ENCODE peak calls at places on chromosomes 12 and 14, in eight cellular contexts. One of them, this sample, is unnamed.

GRCh38 chr14:88614218-88614907 is 51.5 kb downstream of the ZC3H14 start:
- DNase-seq in astrocyte of the cerebellum: peak
- DNase-seq in endothelial cell: no peak
- DNase-seq in cardiac muscle cell: no peak
- DNase-seq in B cell: no peak
- DNase-seq in D721Med: no peak
- DNase-seq in type B pancreatic cell: no peak
- DNase-seq in cardiac fibroblast: peak
- DNase-seq in this sample: no peak

GRCh38 chr12:19895609-19896008 is 456.3 kb downstream of the AEBP2 start:
- DNase-seq in astrocyte of the cerebellum: no peak
- DNase-seq in endothelial cell: no peak
- DNase-seq in cardiac muscle cell: no peak
- DNase-seq in B cell: no peak
- DNase-seq in D721Med: no peak
- DNase-seq in type B pancreatic cell: no peak
- DNase-seq in cardiac fibroblast: no peak
- DNase-seq in this sample: no peak

GRCh38 chr12:66648336-66648735 is 30.5 kb downstream of the GRIP1 start:
- DNase-seq in astrocyte of the cerebellum: peak
- DNase-seq in endothelial cell: no peak
- DNase-seq in cardiac muscle cell: no peak
- DNase-seq in B cell: no peak
- DNase-seq in D721Med: no peak
- DNase-seq in type B pancreatic cell: no peak
- DNase-seq in cardiac fibroblast: no peak
- DNase-seq in this sample: no peak

GRCh38 chr12:93883436-93884154 is 206.4 kb downstream of the CRADD start:
- DNase-seq in astrocyte of the cerebellum: no peak
- DNase-seq in endothelial cell: no peak
- DNase-seq in cardiac muscle cell: no peak
- DNase-seq in B cell: no peak
- DNase-seq in D721Med: no peak
- DNase-seq in type B pancreatic cell: no peak
- DNase-seq in cardiac fibroblast: peak
- DNase-seq in this sample: no peak

GRCh38 chr12:57622293-57623245 is 10.4 kb downstream of the B4GALNT1 start:
- DNase-seq in astrocyte of the cerebellum: no peak
- DNase-seq in endothelial cell: no peak
- DNase-seq in cardiac muscle cell: no peak
- DNase-seq in B cell: no peak
- DNase-seq in D721Med: no peak
- DNase-seq in type B pancreatic cell: no peak
- DNase-seq in cardiac fibroblast: no peak
- DNase-seq in this sample: no peak

GRCh38 chr14:61953602-61954001 is 191.4 kb downstream of the SNAPC1 start:
- DNase-seq in astrocyte of the cerebellum: no peak
- DNase-seq in endothelial cell: no peak
- DNase-seq in cardiac muscle cell: no peak
- DNase-seq in B cell: no peak
- DNase-seq in D721Med: no peak
- DNase-seq in type B pancreatic cell: no peak
- DNase-seq in cardiac fibroblast: no peak
- DNase-seq in this sample: no peak

GRCh38 chr14:105411017-105411941 is 8.3 kb upstream of the MTA1 start:
- DNase-seq in astrocyte of the cerebellum: no peak
- DNase-seq in endothelial cell: no peak
- DNase-seq in cardiac muscle cell: peak
- DNase-seq in B cell: peak
- DNase-seq in D721Med: peak
- DNase-seq in type B pancreatic cell: peak
- DNase-seq in cardiac fibroblast: peak
- DNase-seq in this sample: peak

GRCh38 chr12:78284417-78284816 is 453.7 kb downstream of the NAV3 start:
- DNase-seq in astrocyte of the cerebellum: no peak
- DNase-seq in endothelial cell: no peak
- DNase-seq in cardiac muscle cell: no peak
- DNase-seq in B cell: no peak
- DNase-seq in D721Med: no peak
- DNase-seq in type B pancreatic cell: no peak
- DNase-seq in cardiac fibroblast: peak
- DNase-seq in this sample: no peak

GRCh38 chr12:68259318-68259940 is 6.0 kb upstream of the IL22 start:
- DNase-seq in astrocyte of the cerebellum: peak
- DNase-seq in endothelial cell: no peak
- DNase-seq in cardiac muscle cell: no peak
- DNase-seq in B cell: no peak
- DNase-seq in D721Med: no peak
- DNase-seq in type B pancreatic cell: no peak
- DNase-seq in cardiac fibroblast: peak
- DNase-seq in this sample: no peak

DNA sequence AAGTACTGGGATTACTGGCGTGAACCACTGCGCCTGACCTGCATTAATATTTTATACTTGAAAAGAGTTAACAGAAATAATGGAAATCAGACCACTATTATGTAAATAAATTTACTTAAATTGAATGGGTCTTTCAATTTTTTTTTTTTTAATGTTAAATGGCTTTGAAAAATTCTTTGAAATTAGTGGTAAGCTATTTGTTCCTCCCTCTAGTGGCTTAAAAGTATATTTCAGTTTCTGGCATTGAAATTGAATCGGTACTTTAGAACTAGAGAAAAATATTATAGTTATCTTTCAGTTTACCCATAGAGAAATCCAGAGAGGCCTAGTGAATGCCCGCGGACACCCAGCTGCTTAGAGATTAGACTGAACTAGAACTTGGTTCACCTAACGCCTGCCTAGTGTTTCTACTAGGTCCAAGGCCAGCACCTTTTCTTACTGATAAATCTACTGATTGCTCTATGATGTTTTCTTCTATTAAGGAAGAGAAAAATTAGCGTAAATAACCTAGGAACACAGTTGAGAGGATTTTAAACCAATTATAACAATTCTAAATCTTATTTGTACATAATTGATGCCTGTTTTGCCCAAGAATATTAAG is 106.5 kb downstream of the EML1 start:
- DNase-seq in astrocyte of the cerebellum: peak
- DNase-seq in endothelial cell: no peak
- DNase-seq in cardiac muscle cell: peak
- DNase-seq in B cell: no peak
- DNase-seq in D721Med: no peak
- DNase-seq in type B pancreatic cell: no peak
- DNase-seq in cardiac fibroblast: peak
- DNase-seq in this sample: no peak
- TF ChIP-seq CTCF in astrocyte of the cerebellum: peak
- TF ChIP-seq CTCF in endothelial cell: peak
- TF ChIP-seq CTCF in cardiac muscle cell: peak
- TF ChIP-seq CTCF in B cell: peak
- TF ChIP-seq CTCF in D721Med: peak
- TF ChIP-seq CTCF in type B pancreatic cell: peak
- TF ChIP-seq CTCF in cardiac fibroblast: peak
- TF ChIP-seq CTCF in this sample: peak

GRCh38 chr14:101367421-101368261 is 193.7 kb upstream of the DIO3 start:
- DNase-seq in astrocyte of the cerebellum: no peak
- DNase-seq in endothelial cell: no peak
- DNase-seq in cardiac muscle cell: no peak
- DNase-seq in B cell: no peak
- DNase-seq in D721Med: no peak
- DNase-seq in type B pancreatic cell: no peak
- DNase-seq in cardiac fibroblast: no peak
- DNase-seq in this sample: no peak

GRCh38 chr14:101368629-101369028 is 192.7 kb upstream of the DIO3 start:
- DNase-seq in astrocyte of the cerebellum: no peak
- DNase-seq in endothelial cell: no peak
- DNase-seq in cardiac muscle cell: no peak
- DNase-seq in B cell: no peak
- DNase-seq in D721Med: no peak
- DNase-seq in type B pancreatic cell: no peak
- DNase-seq in cardiac fibroblast: no peak
- DNase-seq in this sample: no peak

GRCh38 chr14:101370593-101371569 is 190.4 kb upstream of the DIO3 start:
- DNase-seq in astrocyte of the cerebellum: no peak
- DNase-seq in endothelial cell: no peak
- DNase-seq in cardiac muscle cell: no peak
- DNase-seq in B cell: no peak
- DNase-seq in D721Med: no peak
- DNase-seq in type B pancreatic cell: no peak
- DNase-seq in cardiac fibroblast: no peak
- DNase-seq in this sample: no peak

GRCh38 chr14:101369916-101370592 is 191.2 kb upstream of the DIO3 start:
- DNase-seq in astrocyte of the cerebellum: no peak
- DNase-seq in endothelial cell: no peak
- DNase-seq in cardiac muscle cell: no peak
- DNase-seq in B cell: no peak
- DNase-seq in D721Med: no peak
- DNase-seq in type B pancreatic cell: no peak
- DNase-seq in cardiac fibroblast: no peak
- DNase-seq in this sample: no peak

DNA sequence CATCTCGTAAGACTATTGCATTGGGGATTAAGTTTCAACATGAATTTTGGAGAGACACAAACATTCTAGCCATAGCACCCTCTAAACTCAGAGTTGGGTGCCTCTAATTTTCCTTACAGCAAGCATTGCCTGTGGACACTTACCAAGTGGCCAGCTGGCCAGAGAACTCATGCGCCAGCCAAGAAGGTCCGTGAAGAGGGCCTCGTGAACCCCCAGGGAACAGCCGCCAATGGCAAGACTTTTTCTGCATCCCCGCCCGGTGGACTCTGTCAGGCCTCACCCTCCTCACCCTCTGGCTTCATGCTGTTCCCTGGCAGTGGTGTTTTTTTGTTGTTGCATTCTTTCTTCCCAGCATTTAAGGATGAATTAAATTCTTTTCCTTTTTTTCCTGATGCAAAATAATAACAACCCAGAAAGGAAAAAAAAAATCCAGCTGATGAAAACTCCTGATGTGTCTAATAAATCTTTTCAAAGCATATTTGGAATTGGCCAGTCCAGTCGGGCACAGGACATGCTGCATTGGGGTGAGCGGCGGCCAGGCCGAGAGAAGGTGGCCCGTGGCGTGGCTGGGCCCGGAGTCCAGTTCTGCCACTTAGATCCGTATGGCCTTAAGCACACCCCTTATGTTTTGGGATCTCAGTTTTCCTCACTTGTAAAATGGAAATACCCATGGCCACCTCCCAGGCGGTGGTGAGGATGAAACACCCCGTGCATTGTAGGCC is 191.9 kb upstream of the DIO3 start:
- DNase-seq in astrocyte of the cerebellum: no peak
- DNase-seq in endothelial cell: no peak
- DNase-seq in cardiac muscle cell: no peak
- DNase-seq in B cell: no peak
- DNase-seq in D721Med: no peak
- DNase-seq in type B pancreatic cell: no peak
- DNase-seq in cardiac fibroblast: no peak
- DNase-seq in this sample: no peak
- TF ChIP-seq CTCF in astrocyte of the cerebellum: no peak
- TF ChIP-seq CTCF in endothelial cell: no peak
- TF ChIP-seq CTCF in cardiac muscle cell: no peak
- TF ChIP-seq CTCF in B cell: no peak
- TF ChIP-seq CTCF in D721Med: no peak
- TF ChIP-seq CTCF in type B pancreatic cell: no peak
- TF ChIP-seq CTCF in cardiac fibroblast: no peak
- TF ChIP-seq CTCF in this sample: no peak

GRCh38 chr12:103751600-103751999 is 89.4 kb downstream of the NT5DC3 start:
- DNase-seq in astrocyte of the cerebellum: no peak
- DNase-seq in endothelial cell: no peak
- DNase-seq in cardiac muscle cell: no peak
- DNase-seq in B cell: no peak
- DNase-seq in D721Med: no peak
- DNase-seq in type B pancreatic cell: no peak
- DNase-seq in cardiac fibroblast: no peak
- DNase-seq in this sample: no peak

GRCh38 chr12:103755425-103755824 is 85.6 kb downstream of the NT5DC3 start:
- DNase-seq in astrocyte of the cerebellum: no peak
- DNase-seq in endothelial cell: no peak
- DNase-seq in cardiac muscle cell: no peak
- DNase-seq in B cell: no peak
- DNase-seq in D721Med: no peak
- DNase-seq in type B pancreatic cell: no peak
- DNase-seq in cardiac fibroblast: no peak
- DNase-seq in this sample: no peak

GRCh38 chr12:103748875-103749274 is 92.2 kb downstream of the NT5DC3 start:
- DNase-seq in astrocyte of the cerebellum: no peak
- DNase-seq in endothelial cell: no peak
- DNase-seq in cardiac muscle cell: no peak
- DNase-seq in B cell: no peak
- DNase-seq in D721Med: no peak
- DNase-seq in type B pancreatic cell: no peak
- DNase-seq in cardiac fibroblast: no peak
- DNase-seq in this sample: no peak

GRCh38 chr12:103748002-103748401 is 93.0 kb downstream of the NT5DC3 start:
- DNase-seq in astrocyte of the cerebellum: no peak
- DNase-seq in endothelial cell: no peak
- DNase-seq in cardiac muscle cell: no peak
- DNase-seq in B cell: no peak
- DNase-seq in D721Med: no peak
- DNase-seq in type B pancreatic cell: no peak
- DNase-seq in cardiac fibroblast: no peak
- DNase-seq in this sample: no peak

DNA sequence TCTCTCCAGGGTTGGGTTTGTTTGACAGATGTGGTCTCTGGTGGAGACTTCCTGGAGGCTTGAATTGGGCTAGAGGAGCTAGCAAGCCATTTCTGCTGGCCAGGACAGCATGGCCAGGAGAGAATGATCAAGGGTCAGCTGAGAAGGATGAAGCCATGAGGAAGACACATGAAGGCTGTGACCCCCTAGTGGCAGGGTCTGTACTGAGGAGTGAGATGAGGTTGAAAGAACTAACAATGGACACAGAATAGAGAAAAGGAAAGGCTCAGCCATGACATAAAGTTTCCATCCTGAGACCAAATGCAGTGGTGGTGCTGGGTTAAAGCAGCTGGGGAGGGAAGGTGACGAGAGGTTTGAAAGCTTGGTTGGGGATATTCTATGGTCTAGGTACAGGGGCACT is 89.9 kb downstream of the NT5DC3 start:
- DNase-seq in astrocyte of the cerebellum: no peak
- DNase-seq in endothelial cell: peak
- DNase-seq in cardiac muscle cell: no peak
- DNase-seq in B cell: no peak
- DNase-seq in D721Med: no peak
- DNase-seq in type B pancreatic cell: no peak
- DNase-seq in cardiac fibroblast: no peak
- DNase-seq in this sample: no peak
- TF ChIP-seq CTCF in astrocyte of the cerebellum: peak
- TF ChIP-seq CTCF in endothelial cell: peak
- TF ChIP-seq CTCF in cardiac muscle cell: no peak
- TF ChIP-seq CTCF in B cell: no peak
- TF ChIP-seq CTCF in D721Med: peak
- TF ChIP-seq CTCF in type B pancreatic cell: peak
- TF ChIP-seq CTCF in cardiac fibroblast: peak
- TF ChIP-seq CTCF in this sample: no peak

DNA sequence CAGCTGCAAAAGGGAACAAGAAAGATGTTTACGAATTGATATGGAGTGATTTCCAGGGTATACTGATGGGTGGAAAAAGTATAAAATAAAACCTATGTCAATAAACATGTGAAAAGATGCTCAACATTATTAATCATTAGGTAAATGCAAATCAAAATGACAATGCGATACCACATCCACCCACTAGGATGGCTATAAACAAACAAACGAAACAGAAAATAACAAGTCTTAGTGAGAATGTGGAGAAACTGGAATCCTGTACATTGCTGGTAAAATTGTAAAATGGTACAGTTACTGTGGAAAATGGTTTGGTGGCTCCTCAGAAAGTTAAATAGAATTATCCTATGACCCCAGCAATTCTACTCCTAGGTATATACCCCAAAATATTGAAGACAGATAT is 9.5 kb upstream of the BEST3 start:
- DNase-seq in astrocyte of the cerebellum: no peak
- DNase-seq in endothelial cell: no peak
- DNase-seq in cardiac muscle cell: no peak
- DNase-seq in B cell: no peak
- DNase-seq in D721Med: no peak
- DNase-seq in type B pancreatic cell: no peak
- DNase-seq in cardiac fibroblast: no peak
- DNase-seq in this sample: no peak
- TF ChIP-seq CTCF in astrocyte of the cerebellum: no peak
- TF ChIP-seq CTCF in endothelial cell: peak
- TF ChIP-seq CTCF in cardiac muscle cell: peak
- TF ChIP-seq CTCF in B cell: peak
- TF ChIP-seq CTCF in D721Med: no peak
- TF ChIP-seq CTCF in type B pancreatic cell: peak
- TF ChIP-seq CTCF in cardiac fibroblast: no peak
- TF ChIP-seq CTCF in this sample: no peak

This sample was measured in CD14-positive monocyte.